ENCODE peak calls at places on chromosome 2, in nine cellular contexts. A, D, T, L, C, P, G, H and Z are unnamed samples.
A peak's percentile ranks its signal among the peaks of the same experiment; 100 is the strongest.

GRCh38 chr2:229176136-229176535 is 95.0 kb downstream of the PID1 start:
- DNase-seq in G (no peak), P (no peak), C (no peak), A (no peak), L (no peak), D (no peak), T (no peak), H (no peak), Z (no peak)

GRCh38 chr2:230575640-230576324 is 136.9 kb upstream of the CAB39 start:
- DNase-seq in P (no peak), A (no peak), H (no peak), D (no peak), C (no peak), G (no peak), L (no peak), T (no peak), Z (no peak)

GRCh38 chr2:26585100-26585499 is 56.1 kb downstream of the CIB4 start:
- DNase-seq in D (no peak), G (no peak), L (peak; percentile 60), H (no peak), A (no peak), T (no peak), C (no peak), P (no peak), Z (no peak)

GRCh38 chr2:215693269-215693998 is 257.6 kb upstream of the FN1 start:
- DNase-seq in T (peak; percentile 80), L (no peak), C (peak; percentile 88), G (no peak), P (no peak), A (peak; percentile 89), D (peak; percentile 47), H (peak; percentile 68), Z (no peak)

GRCh38 chr2:224221455-224221913 is 180.4 kb downstream of the FAM124B start:
- DNase-seq in D (peak; percentile 98), L (no peak), P (no peak), G (peak; percentile 73), C (peak; percentile 93), T (peak; percentile 82), H (peak; percentile 94), A (peak; percentile 96), Z (no peak)

GRCh38 chr2:184597571-184597980 is 753 bp upstream of the ZNF804A start:
- DNase-seq in G (no peak), T (no peak), L (no peak), A (peak; percentile 31), C (peak; percentile 61), P (no peak), H (no peak), D (peak; percentile 19), Z (no peak)

GRCh38 chr2:86519349-86519748 is 43.9 kb downstream of the CHMP3 start:
- DNase-seq in H (no peak), C (no peak), T (no peak), D (no peak), L (no peak), A (no peak), P (no peak), G (no peak), Z (no peak)

GRCh38 chr2:240602266-240603050 is 15.9 kb downstream of the CAPN10 start:
- DNase-seq in T (no peak), G (no peak), D (no peak), C (no peak), A (no peak), P (peak; percentile 4), L (peak; percentile 48), H (no peak), Z (no peak)

GRCh38 chr2:30234180-30234971 is 3.0 kb downstream of the LBH start:
- DNase-seq in L (peak; percentile 77), H (peak; percentile 96), T (peak; percentile 77), A (peak; percentile 95), C (peak; percentile 65), G (peak; percentile 65), D (peak; percentile 94), P (peak; percentile 30), Z (no peak)

GRCh38 chr2:219719521-219719920 is 92.1 kb downstream of the SLC4A3 start:
- DNase-seq in H (no peak), A (no peak), D (no peak), T (no peak), L (no peak), P (no peak), C (no peak), G (no peak), Z (no peak)

DNA sequence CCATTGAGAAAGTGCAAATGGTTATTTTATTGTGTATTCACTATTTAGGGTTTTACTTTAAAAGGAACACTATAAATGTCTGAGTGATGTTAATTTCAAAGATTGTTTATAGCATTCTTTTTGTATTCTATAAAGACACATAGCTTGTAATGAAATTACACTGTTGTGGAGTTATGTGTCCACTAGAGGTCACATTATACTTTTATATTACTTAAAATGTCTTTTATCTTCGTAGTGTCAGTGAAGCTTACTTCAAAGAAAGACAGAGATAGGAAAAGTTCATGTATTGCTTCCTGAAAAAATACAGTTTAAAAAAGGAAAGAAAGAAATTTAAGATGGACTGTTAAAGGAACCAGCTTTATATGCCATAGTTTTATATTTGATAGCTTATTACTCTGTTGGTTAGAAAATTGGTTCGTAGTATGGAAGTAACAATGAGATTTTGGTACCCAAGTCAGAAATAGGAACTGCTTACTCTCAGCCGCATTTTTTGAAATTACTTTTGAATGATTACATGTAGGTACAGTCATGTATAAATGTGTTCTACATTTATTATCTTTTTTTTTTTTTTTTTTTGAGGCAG is 20.5 kb downstream of the APLF start:
- DNase-seq in P (no peak), D (peak; percentile 42), A (peak; percentile 61), L (no peak), G (peak; percentile 21), H (peak; percentile 20), T (no peak), C (peak; percentile 60), Z (no peak)
- TF ChIP-seq CTCF in P (peak; percentile 41), D (peak; percentile 25), A (peak; percentile 37), L (no peak), G (peak; percentile 71), H (peak; percentile 37), T (no peak), C (peak; percentile 52), Z (no peak)

GRCh38 chr2:16509042-16509441 is 156.6 kb downstream of the CYRIA start:
- DNase-seq in C (no peak), T (no peak), L (no peak), G (no peak), P (no peak), H (no peak), D (no peak), A (no peak), Z (no peak)

GRCh38 chr2:16507655-16508054 is 158.0 kb downstream of the CYRIA start:
- DNase-seq in H (no peak), L (no peak), G (no peak), C (no peak), A (no peak), D (peak; percentile 13), P (no peak), T (no peak), Z (no peak)

GRCh38 chr2:16511041-16511440 is 154.6 kb downstream of the CYRIA start:
- DNase-seq in H (no peak), C (no peak), T (no peak), P (no peak), L (no peak), A (no peak), G (no peak), D (no peak), Z (no peak)

GRCh38 chr2:16506366-16506765 is 159.3 kb downstream of the CYRIA start:
- DNase-seq in D (no peak), C (no peak), P (no peak), L (no peak), T (no peak), G (no peak), A (no peak), H (no peak), Z (no peak)

GRCh38 chr2:16508061-16508851 is 157.4 kb downstream of the CYRIA start:
- DNase-seq in T (no peak), A (peak; percentile 10), H (peak; percentile 3), G (peak; percentile 57), D (peak; percentile 63), P (no peak), L (no peak), C (peak; percentile 9), Z (no peak)
- TF ChIP-seq CTCF in T (peak; percentile 42), A (peak; percentile 27), H (peak; percentile 13), G (peak; percentile 85), D (peak; percentile 59), P (peak; percentile 52), L (peak; percentile 14), C (peak; percentile 34), Z (no peak)

GRCh38 chr2:43226955-43227829 is 786 bp upstream of the ZFP36L2 start:
- DNase-seq in P (peak; percentile 91), T (no peak), L (peak; percentile 99), H (peak; percentile 76), D (peak; percentile 83), A (peak; percentile 86), C (peak; percentile 89), G (peak; percentile 87), Z (peak; percentile 72)
- TF ChIP-seq CTCF in P (peak; percentile 46), T (peak; percentile 1), L (peak; percentile 28), H (no peak), D (no peak), A (peak; percentile 22), C (no peak), G (peak; percentile 39), Z (no peak)

GRCh38 chr2:187580462-187581124 is 26.4 kb upstream of the TFPI start:
- DNase-seq in G (peak; percentile 7), C (peak; percentile 90), A (peak; percentile 92), D (peak; percentile 69), T (no peak), L (no peak), P (no peak), H (peak; percentile 36), Z (no peak)

GRCh38 chr2:187577310-187577709 is 23.1 kb upstream of the TFPI start:
- DNase-seq in G (no peak), C (no peak), A (peak; percentile 33), L (no peak), D (no peak), P (no peak), H (no peak), T (no peak), Z (no peak)

GRCh38 chr2:187586091-187586632 is 31.9 kb upstream of the TFPI start:
- DNase-seq in P (no peak), H (peak; percentile 62), L (no peak), C (peak; percentile 95), T (no peak), D (peak; percentile 80), G (no peak), A (peak; percentile 93), Z (no peak)

GRCh38 chr2:187576906-187577305 is 22.7 kb upstream of the TFPI start:
- DNase-seq in G (no peak), C (no peak), H (no peak), P (no peak), A (no peak), T (no peak), L (no peak), D (no peak), Z (no peak)

DNA sequence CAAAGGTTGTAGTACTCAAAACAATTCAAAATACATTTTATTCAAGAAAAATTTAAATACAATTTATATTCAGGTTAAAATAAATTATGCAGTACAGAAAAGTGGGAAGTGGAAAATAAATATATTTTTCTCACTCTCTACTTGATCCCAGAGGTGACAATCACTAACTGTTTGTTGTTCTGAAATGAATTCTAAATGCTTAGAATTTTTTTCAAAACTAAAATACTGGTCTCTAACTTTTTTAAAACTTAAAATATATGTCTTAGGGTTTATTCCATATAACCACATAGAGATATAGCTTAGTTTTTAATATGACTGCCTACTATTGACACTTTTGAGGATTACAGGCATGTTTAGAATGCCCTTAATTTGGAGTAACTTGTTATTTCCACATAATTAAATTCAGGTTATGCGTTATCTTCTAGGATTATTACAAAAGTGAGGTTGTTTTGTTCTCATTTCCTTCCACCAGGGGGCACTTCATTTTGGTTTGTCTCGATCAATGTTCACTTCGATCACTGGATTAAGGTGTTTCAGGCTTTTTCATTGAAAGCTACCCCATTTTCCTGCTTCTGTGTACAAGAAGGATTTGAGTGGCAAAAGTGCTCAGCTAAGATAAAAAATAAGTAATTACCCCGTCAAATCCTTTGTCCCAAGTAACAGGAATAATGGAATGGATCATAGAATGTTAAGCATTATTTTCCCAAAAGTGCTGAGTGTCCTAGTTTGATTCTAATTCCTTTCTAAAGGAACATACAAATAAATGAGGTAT is 27.1 kb upstream of the TFPI start:
- DNase-seq in D (peak; percentile 55), P (no peak), G (peak; percentile 4), C (peak; percentile 73), H (peak; percentile 27), T (no peak), L (no peak), A (peak; percentile 75), Z (no peak)
- TF ChIP-seq CTCF in D (peak; percentile 70), P (peak; percentile 39), G (peak; percentile 80), C (peak; percentile 66), H (peak; percentile 55), T (peak; percentile 50), L (peak; percentile 55), A (peak; percentile 55), Z (no peak)